ENCODE peak calls at places on chromosomes 16 and 17, in eight cellular contexts. F is iris pigment epithelial cell, T is GM23338, G is AG20443, W is foreskin fibroblast, H is amygdala, Y is kidney, Z is lower leg skin. P is an unnamed sample.

GRCh38 chr16:2701713-2702437 is 18.1 kb downstream of the PRSS27 start:
- DNase-seq in F (no peak), T (no peak), G (no peak), W (no peak), H (no peak), Y (peak), Z (no peak), P (no peak)

GRCh38 chr17:30236807-30237206 is 1.3 kb upstream of the SLC6A4 start:
- DNase-seq in F (peak), T (peak), G (peak), W (no peak), H (peak), Y (peak), Z (peak), P (peak)

GRCh38 chr17:72270530-72270929 is 149.7 kb downstream of the SOX9 start:
- DNase-seq in F (peak), T (no peak), G (no peak), W (peak), H (no peak), Y (peak), Z (no peak), P (peak)

GRCh38 chr16:1991135-1991551 is 1.4 kb downstream of the SYNGR3 start:
- DNase-seq in F (no peak), T (peak), G (no peak), W (no peak), H (no peak), Y (no peak), Z (no peak), P (no peak)

GRCh38 chr17:17146791-17147406 is 59.2 kb downstream of the PLD6 start:
- DNase-seq in F (no peak), T (peak), G (no peak), W (no peak), H (no peak), Y (no peak), Z (no peak), P (no peak)

GRCh38 chr16:24535827-24536226 is 3.5 kb upstream of the RBBP6 start:
- DNase-seq in F (no peak), T (no peak), G (no peak), W (no peak), H (no peak), Y (no peak), Z (no peak), P (no peak)

GRCh38 chr17:71224824-71225575 is 895.8 kb upstream of the SOX9 start:
- DNase-seq in F (no peak), T (no peak), G (no peak), W (no peak), H (no peak), Y (no peak), Z (no peak), P (no peak)

GRCh38 chr17:47470836-47471235 is 60.1 kb upstream of the NPEPPS start:
- DNase-seq in F (no peak), T (no peak), G (no peak), W (no peak), H (no peak), Y (no peak), Z (no peak), P (no peak)

GRCh38 chr17:2935622-2936021 is 127.8 kb downstream of the OR1D5 start:
- DNase-seq in F (no peak), T (no peak), G (no peak), W (no peak), H (no peak), Y (no peak), Z (no peak), P (no peak)

GRCh38 chr17:16304832-16305231 is 48.4 kb downstream of the CENPV start:
- DNase-seq in F (peak), T (peak), G (no peak), W (peak), H (no peak), Y (no peak), Z (no peak), P (no peak)

GRCh38 chr17:79192503-79193500 is 118.2 kb downstream of the ENGASE start:
- DNase-seq in F (peak), T (peak), G (peak), W (peak), H (peak), Y (no peak), Z (no peak), P (no peak)

GRCh38 chr16:82633964-82634600 is 7.3 kb downstream of the CDH13 start:
- DNase-seq in F (peak), T (no peak), G (peak), W (no peak), H (peak), Y (no peak), Z (no peak), P (no peak)

GRCh38 chr17:50127661-50128361 is 2.1 kb downstream of the SAMD14 start:
- DNase-seq in F (peak), T (peak), G (no peak), W (no peak), H (no peak), Y (no peak), Z (no peak), P (no peak)

GRCh38 chr17:63452979-63453551 is 7.0 kb upstream of the CYB561 start:
- DNase-seq in F (no peak), T (no peak), G (no peak), W (no peak), H (no peak), Y (no peak), Z (no peak), P (no peak)

GRCh38 chr16:82176204-82176603 is 6.2 kb upstream of the MPHOSPH6 start:
- DNase-seq in F (no peak), T (no peak), G (no peak), W (no peak), H (no peak), Y (no peak), Z (no peak), P (no peak)

GRCh38 chr17:63436523-63437110 is 9.5 kb downstream of the CYB561 start:
- DNase-seq in F (peak), T (peak), G (no peak), W (no peak), H (peak), Y (peak), Z (no peak), P (no peak)

GRCh38 chr17:63538693-63539595 is 11.3 kb upstream of the DCAF7 start:
- DNase-seq in F (no peak), T (no peak), G (no peak), W (no peak), H (no peak), Y (no peak), Z (no peak), P (no peak)

GRCh38 chr17:2062571-2063183 is 7.8 kb downstream of the HIC1 start:
- DNase-seq in F (peak), T (peak), G (no peak), W (no peak), H (no peak), Y (peak), Z (peak), P (no peak)

GRCh38 chr16:2838928-2839327 is 8.8 kb downstream of the ZG16B start:
- DNase-seq in F (peak), T (peak), G (peak), W (peak), H (peak), Y (peak), Z (no peak), P (peak)

GRCh38 chr16:51134269-51134812 is 16.7 kb downstream of the SALL1 start:
- DNase-seq in F (no peak), T (peak), G (peak), W (no peak), H (no peak), Y (peak), Z (no peak), P (no peak)

GRCh38 chr16:25627641-25628040 is 64.1 kb upstream of the HS3ST4 start:
- DNase-seq in F (no peak), T (no peak), G (no peak), W (no peak), H (no peak), Y (no peak), Z (no peak), P (no peak)

GRCh38 chr17:74369221-74369620 is 1.9 kb downstream of the GPR142 start:
- DNase-seq in F (no peak), T (peak), G (no peak), W (no peak), H (no peak), Y (peak), Z (peak), P (no peak)

GRCh38 chr17:60128171-60128859 is 21.5 kb upstream of the CA4 start:
- DNase-seq in F (no peak), T (no peak), G (no peak), W (no peak), H (no peak), Y (peak), Z (peak), P (no peak)

GRCh38 chr16:88928405-88929375 is 48.3 kb downstream of the CBFA2T3 start:
- DNase-seq in F (no peak), T (no peak), G (no peak), W (no peak), H (no peak), Y (no peak), Z (no peak), P (no peak)

GRCh38 chr16:11229432-11229831 is 26.6 kb downstream of the SOCS1 start:
- DNase-seq in F (no peak), T (no peak), G (no peak), W (no peak), H (no peak), Y (no peak), Z (no peak), P (no peak)

GRCh38 chr17:48442819-48443218 is 12.8 kb upstream of the SKAP1 start:
- DNase-seq in F (no peak), T (no peak), G (no peak), W (no peak), H (no peak), Y (no peak), Z (no peak), P (no peak)

GRCh38 chr17:79947351-79948031 is 88.2 kb downstream of the TBC1D16 start:
- DNase-seq in F (peak), T (no peak), G (no peak), W (no peak), H (no peak), Y (peak), Z (peak), P (no peak)

GRCh38 chr17:34781571-34782108 is 179.6 kb downstream of the CCT6B start:
- DNase-seq in F (no peak), T (no peak), G (peak), W (peak), H (peak), Y (no peak), Z (no peak), P (no peak)

GRCh38 chr17:49776864-49777263 is 11.6 kb upstream of the KAT7 start:
- DNase-seq in F (no peak), T (no peak), G (peak), W (no peak), H (peak), Y (no peak), Z (no peak), P (no peak)

GRCh38 chr17:39099686-39100293 is 51.6 kb downstream of the PLXDC1 start:
- DNase-seq in F (no peak), T (no peak), G (no peak), W (peak), H (peak), Y (no peak), Z (no peak), P (no peak)

GRCh38 chr17:39170558-39170957 is 4.6 kb upstream of the ARL5C start:
- DNase-seq in F (no peak), T (no peak), G (no peak), W (no peak), H (no peak), Y (no peak), Z (no peak), P (no peak)

GRCh38 chr17:8745586-8746500 is 1.2 kb upstream of the CCDC42 start:
- DNase-seq in F (peak), T (peak), G (peak), W (peak), H (peak), Y (peak), Z (peak), P (no peak)

GRCh38 chr17:14268264-14268663 is 31.6 kb upstream of the CDRT15 start:
- DNase-seq in F (no peak), T (peak), G (no peak), W (no peak), H (no peak), Y (no peak), Z (no peak), P (no peak)

GRCh38 chr17:15453782-15454181 is 13.6 kb downstream of the CDRT4 start:
- DNase-seq in F (no peak), T (no peak), G (no peak), W (no peak), H (peak), Y (no peak), Z (peak), P (no peak)